ENCODE peak calls at places on chromosomes 13 and 19, in four cellular contexts. U is pancreas, E is thoracic aorta, I is cardiac muscle cell. C is an unnamed sample.
A peak's percentile ranks its signal among the peaks of the same experiment; 100 is the strongest.

GRCh38 chr19:49512970-49513745 is 697 bp downstream of the FCGRT start:
- DNase-seq in U (no peak), E (no peak), I (peak; percentile 77), C (peak; percentile 80)

GRCh38 chr19:38384209-38385027 is 3.4 kb downstream of the GGN start:
- DNase-seq in U (no peak), I (peak; percentile 38), E (no peak), C (no peak)

GRCh38 chr19:7280940-7281666 is 13.1 kb downstream of the INSR start:
- DNase-seq in I (no peak), E (no peak), U (no peak), C (no peak)

GRCh38 chr19:30118760-30119159 is 176.7 kb downstream of the URI1 start:
- DNase-seq in I (no peak), E (no peak), U (no peak), C (no peak)

GRCh38 chr19:46206176-46206575 is 23.4 kb upstream of the IGFL1 start:
- DNase-seq in I (no peak), U (no peak), E (no peak), C (no peak)

GRCh38 chr13:110108348-110109139 is 198.4 kb downstream of the COL4A1 start:
- DNase-seq in E (peak; percentile 53), I (peak; percentile 81), U (peak; percentile 89), C (peak; percentile 40)

GRCh38 chr19:46386151-46386550 is 27.2 kb downstream of the CCDC8 start:
- DNase-seq in E (no peak), U (peak; percentile 57), I (no peak), C (no peak)

GRCh38 chr13:23778879-23779278 is 110.3 kb downstream of the MIPEP start:
- DNase-seq in E (no peak), U (no peak), I (no peak), C (no peak)

GRCh38 chr13:38308736-38309135 is 40.9 kb upstream of the UFM1 start:
- DNase-seq in I (no peak), U (no peak), E (no peak), C (no peak)

GRCh38 chr13:44876782-44877324 is 112.4 kb downstream of the NUFIP1 start:
- DNase-seq in E (no peak), I (peak; percentile 9), U (no peak), C (no peak)

GRCh38 chr13:99380921-99381645 is 73.9 kb upstream of the GPR183 start:
- DNase-seq in E (no peak), I (no peak), U (no peak), C (no peak)

GRCh38 chr13:63625869-63626268 is 2210.2 kb upstream of the PCDH20 start:
- DNase-seq in I (no peak), E (no peak), U (no peak), C (no peak)

GRCh38 chr13:39766464-39767167 is 111.2 kb downstream of the COG6 start:
- DNase-seq in E (no peak), I (no peak), U (no peak), C (no peak)

GRCh38 chr19:38812004-38812840 is 523 bp downstream of the LGALS4 start:
- DNase-seq in E (no peak), I (no peak), U (peak; percentile 70), C (no peak)

GRCh38 chr13:53250272-53250875 is 221.8 kb downstream of the OLFM4 start:
- DNase-seq in E (no peak), I (peak; percentile 86), U (no peak), C (peak; percentile 28)

GRCh38 chr13:85841427-85841826 is 42.2 kb upstream of the SLITRK6 start:
- DNase-seq in I (no peak), E (no peak), U (no peak), C (no peak)

GRCh38 chr19:4439243-4439642 is 18.4 kb downstream of the UBXN6 start:
- DNase-seq in U (no peak), E (no peak), I (peak; percentile 36), C (no peak)

DNA sequence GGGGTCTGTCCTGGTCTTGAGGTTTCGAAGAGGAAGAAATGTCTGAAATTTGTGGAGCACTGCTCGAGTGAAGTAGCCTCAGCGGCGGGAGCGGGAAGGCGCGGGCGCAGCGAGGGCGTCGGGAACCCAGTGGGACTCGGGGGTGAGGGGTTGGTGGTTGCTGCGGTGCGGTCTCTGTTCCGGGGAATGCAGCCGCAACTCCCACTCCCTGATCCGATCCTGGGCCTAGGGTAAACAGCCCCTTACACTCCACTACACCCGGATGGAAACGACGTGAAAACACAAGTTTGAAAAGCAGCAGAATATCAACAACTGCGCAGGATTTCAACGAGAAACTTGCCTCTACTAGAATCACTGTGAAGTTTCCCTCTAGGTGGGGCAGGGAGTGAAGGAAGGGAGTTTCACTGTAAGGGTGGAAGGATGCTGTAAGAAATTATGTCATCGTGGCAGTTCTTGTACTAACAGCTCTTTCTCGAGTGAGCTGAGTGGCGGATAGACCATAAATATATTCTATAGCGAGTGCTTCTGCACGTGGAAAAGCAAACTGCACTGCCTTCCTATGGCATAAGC is 2.0 kb upstream of the KLF12 start:
- DNase-seq in U (peak; percentile 58), E (no peak), I (peak; percentile 48), C (peak; percentile 51)
- TF ChIP-seq CTCF in U (no peak), E (no peak), I (no peak), C (no peak)

GRCh38 chr13:97849305-97849704 is 104.2 kb upstream of the IPO5 start:
- DNase-seq in I (peak; percentile 19), E (no peak), U (no peak), C (no peak)
- TF ChIP-seq CTCF in I (peak; percentile 41), E (no peak), U (no peak), C (no peak)

GRCh38 chr19:16188521-16188920 is 3.3 kb downstream of the FAM32A start:
- DNase-seq in I (no peak), E (no peak), U (no peak), C (no peak)

GRCh38 chr19:16184665-16185122 is 516 bp upstream of the FAM32A start:
- DNase-seq in E (no peak), I (no peak), U (no peak), C (no peak)

GRCh38 chr19:16190198-16190597 is 5.0 kb downstream of the FAM32A start:
- DNase-seq in I (no peak), E (no peak), U (no peak), C (no peak)

GRCh38 chr19:16185123-16185924 is at the start of gene FAM32A:
- DNase-seq in I (peak; percentile 98), U (peak; percentile 100), E (peak; percentile 97), C (peak; percentile 99)

GRCh38 chr19:16185925-16186234 is 670 bp downstream of the FAM32A start:
- DNase-seq in E (no peak), U (no peak), I (peak; percentile 73), C (no peak)
- TF ChIP-seq CTCF in E (no peak), U (no peak), I (peak; percentile 48), C (no peak)

GRCh38 chr19:14767466-14767971 is 10.8 kb downstream of the ADGRE2 start:
- DNase-seq in I (no peak), E (no peak), U (no peak), C (no peak)

GRCh38 chr19:14762111-14762510 is 16.2 kb downstream of the ADGRE2 start:
- DNase-seq in E (no peak), U (no peak), I (no peak), C (no peak)

GRCh38 chr19:14761607-14762006 is 16.8 kb downstream of the ADGRE2 start:
- DNase-seq in E (no peak), U (no peak), I (no peak), C (no peak)

GRCh38 chr19:14764401-14764800 is 14.0 kb downstream of the ADGRE2 start:
- DNase-seq in I (no peak), U (no peak), E (no peak), C (no peak)

GRCh38 chr19:14763497-14764145 is 14.7 kb downstream of the ADGRE2 start:
- DNase-seq in U (no peak), I (no peak), E (no peak), C (no peak)
- TF ChIP-seq CTCF in U (no peak), I (no peak), E (no peak), C (no peak)

GRCh38 chr19:54169149-54169731 is 3.7 kb downstream of the TMC4 start:
- DNase-seq in I (no peak), U (peak; percentile 68), E (no peak), C (no peak)

GRCh38 chr19:54172413-54172763 is 572 bp downstream of the TMC4 start:
- DNase-seq in I (no peak), E (no peak), U (peak; percentile 82), C (peak; percentile 66)

GRCh38 chr19:54173951-54174817 is 1.2 kb upstream of the TMC4 start:
- DNase-seq in U (peak; percentile 76), E (no peak), I (no peak), C (no peak)

GRCh38 chr19:54168174-54168917 is 4.6 kb downstream of the TMC4 start:
- DNase-seq in I (peak; percentile 93), E (peak; percentile 62), U (peak; percentile 96), C (peak; percentile 98)

DNA sequence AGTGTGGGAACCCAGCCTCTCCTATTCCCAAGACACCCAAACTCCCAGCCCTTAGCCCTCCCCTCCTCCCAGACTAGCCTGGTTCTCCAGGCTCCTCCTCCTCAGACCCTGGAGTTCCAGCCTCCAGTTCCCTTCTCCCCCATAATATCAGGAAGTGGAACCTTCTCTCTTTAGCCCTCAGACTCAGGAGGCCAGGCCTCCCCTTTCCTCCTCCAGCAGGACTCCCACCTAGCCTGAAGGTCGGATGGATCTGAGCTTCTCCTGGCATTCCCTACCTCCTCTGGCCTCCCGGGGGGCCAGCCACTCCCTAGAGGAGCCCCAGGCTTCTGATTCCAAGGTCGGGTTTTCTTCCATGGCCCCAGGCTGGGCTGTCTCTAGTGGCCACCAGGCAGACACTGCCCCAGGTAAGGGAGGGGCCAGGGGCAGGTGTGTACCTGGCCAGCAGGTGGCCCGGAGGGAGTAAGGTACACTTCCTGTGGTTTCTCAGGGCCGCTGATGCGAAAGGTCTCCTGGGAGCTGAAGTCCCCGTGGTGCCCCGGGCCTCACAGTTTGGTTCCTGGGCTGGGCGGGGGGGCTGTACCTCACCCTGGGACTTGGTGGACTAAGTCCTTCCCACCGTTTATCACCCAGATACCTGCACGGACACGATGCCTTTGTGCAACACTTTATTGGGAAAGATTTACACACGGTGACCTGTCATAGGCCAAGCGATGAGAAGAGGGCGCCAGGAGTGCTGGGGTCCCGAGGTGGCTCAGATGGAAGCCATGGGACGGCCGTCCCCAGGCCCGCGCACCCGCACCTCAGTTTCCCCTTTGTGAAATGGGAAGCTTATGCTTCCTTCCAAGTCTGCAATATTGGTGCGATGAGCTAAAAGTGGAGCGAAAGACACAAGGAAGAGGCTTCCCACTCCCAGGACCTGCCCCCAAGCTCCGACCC is at the start of gene TMC4:
- DNase-seq in U (peak; percentile 96), E (no peak), I (no peak), C (peak; percentile 84)
- TF ChIP-seq CTCF in U (peak; percentile 68), E (no peak), I (no peak), C (peak; percentile 55)

DNA sequence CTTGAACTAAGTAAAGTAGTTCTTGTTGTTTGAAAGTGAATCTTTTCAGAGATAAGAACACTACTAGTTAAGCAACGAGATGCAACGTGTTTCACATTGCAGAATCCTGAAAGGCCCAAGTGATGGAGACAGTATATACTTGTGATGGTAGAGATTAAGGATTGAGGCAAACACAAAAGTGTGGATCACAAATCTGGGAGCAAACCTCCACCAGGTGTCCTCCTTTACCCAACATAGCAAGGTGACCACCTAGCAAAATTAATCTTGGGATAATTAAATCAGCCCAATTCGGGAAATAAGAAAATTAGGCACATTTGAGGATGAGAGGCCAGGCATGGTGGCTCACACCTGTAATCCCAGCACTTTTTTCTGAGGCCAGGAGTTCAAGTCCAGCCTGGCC is 563.9 kb downstream of the DACH1 start:
- DNase-seq in U (no peak), E (no peak), I (no peak), C (no peak)
- TF ChIP-seq CTCF in U (no peak), E (no peak), I (peak; percentile 5), C (no peak)

GRCh38 chr13:78317030-78317429 is 286.3 kb downstream of the POU4F1 start:
- DNase-seq in I (peak; percentile 22), E (no peak), U (no peak), C (no peak)
- TF ChIP-seq CTCF in I (peak; percentile 20), E (no peak), U (no peak), C (peak; percentile 12)